ENCODE peak calls at places on chromosomes 6 and 20, in eight cellular contexts. M, N, H, P, S, V, W and R are unnamed samples.

GRCh38 chr6:147204843-147205311 is 660 bp downstream of the STXBP5 start:
- DNase-seq in N (no peak), W (no peak), S (no peak), P (no peak), V (no peak), M (no peak), H (no peak), R (no peak)

GRCh38 chr6:111427341-111428116 is 55.5 kb downstream of the REV3L start:
- DNase-seq in H (no peak), V (no peak), P (no peak), M (peak), W (no peak), N (no peak), S (peak), R (no peak)

GRCh38 chr6:155850408-155850841 is 394.8 kb upstream of the NOX3 start:
- DNase-seq in P (no peak), M (peak), S (no peak), W (no peak), H (no peak), V (no peak), N (no peak), R (no peak)

GRCh38 chr6:95511404-95511803 is 65.9 kb upstream of the MANEA start:
- DNase-seq in M (no peak), V (no peak), S (no peak), N (no peak), P (no peak), W (no peak), H (no peak), R (no peak)

GRCh38 chr20:56826971-56827645 is 198.0 kb downstream of the TFAP2C start:
- DNase-seq in P (no peak), S (no peak), V (no peak), N (no peak), H (no peak), W (no peak), M (no peak), R (no peak)

GRCh38 chr6:9250852-9251251 is 815.5 kb upstream of the SLC35B3 start:
- DNase-seq in S (no peak), H (no peak), N (peak), W (peak), V (no peak), P (peak), M (peak), R (peak)

GRCh38 chr6:139369068-139369467 is 5.4 kb downstream of the CITED2 start:
- DNase-seq in W (no peak), P (peak), V (no peak), M (peak), S (no peak), N (no peak), H (no peak), R (no peak)

GRCh38 chr20:16709017-16709416 is 20.8 kb upstream of the SNRPB2 start:
- DNase-seq in V (no peak), W (no peak), H (no peak), M (no peak), S (no peak), N (no peak), P (no peak), R (no peak)

GRCh38 chr6:114569643-114570042 is 226.8 kb upstream of the HS3ST5 start:
- DNase-seq in N (no peak), V (no peak), W (no peak), P (no peak), H (no peak), S (no peak), M (no peak), R (no peak)

GRCh38 chr20:14341782-14342181 is 4.4 kb upstream of the FLRT3 start:
- DNase-seq in W (no peak), N (no peak), H (no peak), M (no peak), P (no peak), S (no peak), V (no peak), R (no peak)

GRCh38 chr6:39936857-39937256 is 2.6 kb upstream of the MOCS1 start:
- DNase-seq in W (no peak), V (no peak), P (no peak), M (no peak), H (no peak), N (no peak), S (no peak), R (no peak)

GRCh38 chr6:10271982-10272381 is 142.9 kb downstream of the TFAP2A start:
- DNase-seq in V (no peak), H (no peak), S (no peak), M (no peak), W (no peak), N (no peak), P (no peak), R (no peak)

GRCh38 chr6:35343092-35343834 is 905 bp downstream of the PPARD start:
- DNase-seq in P (peak), H (no peak), M (peak), S (no peak), N (no peak), W (peak), V (no peak), R (peak)

GRCh38 chr6:168053086-168053956 is 25.7 kb downstream of the FRMD1 start:
- DNase-seq in N (no peak), W (no peak), M (no peak), V (no peak), H (no peak), S (no peak), P (no peak), R (no peak)

GRCh38 chr6:25613415-25613814 is 38.6 kb upstream of the SCGN start:
- DNase-seq in V (no peak), N (no peak), W (no peak), M (no peak), P (no peak), S (no peak), H (no peak), R (no peak)

GRCh38 chr6:36862164-36862847 is 12.3 kb downstream of the PPIL1 start:
- DNase-seq in S (no peak), H (no peak), W (no peak), N (no peak), V (no peak), P (no peak), M (no peak), R (peak)

GRCh38 chr6:105757512-105758200 is 328.5 kb upstream of the PRDM1 start:
- DNase-seq in V (no peak), W (no peak), N (no peak), P (no peak), H (no peak), M (no peak), S (no peak), R (no peak)

GRCh38 chr20:1894471-1894950 is 696 bp upstream of the SIRPA start:
- DNase-seq in W (peak), S (no peak), H (no peak), M (peak), V (peak), N (no peak), P (peak), R (peak)

GRCh38 chr20:37393196-37393862 is 47.4 kb downstream of the SRC start:
- DNase-seq in N (no peak), H (no peak), S (no peak), W (peak), V (no peak), M (no peak), P (no peak), R (no peak)

GRCh38 chr20:52313335-52313963 is 121.9 kb upstream of the ZFP64 start:
- DNase-seq in P (peak), M (peak), W (peak), S (no peak), H (no peak), N (peak), V (no peak), R (peak)

GRCh38 chr6:36853325-36853724 is 14.1 kb upstream of the CPNE5 start:
- DNase-seq in P (no peak), N (no peak), S (no peak), H (no peak), W (peak), V (no peak), M (peak), R (no peak)

GRCh38 chr6:16764188-16764950 is 3.1 kb upstream of the ATXN1 start:
- DNase-seq in S (no peak), W (no peak), M (peak), H (no peak), P (no peak), V (no peak), N (no peak), R (no peak)

GRCh38 chr6:100472674-100473073 is 8.0 kb upstream of the SIM1 start:
- DNase-seq in N (no peak), W (no peak), S (no peak), V (no peak), P (no peak), M (peak), H (no peak), R (no peak)

GRCh38 chr20:31962741-31963140 is 5.2 kb upstream of the XKR7 start:
- DNase-seq in M (no peak), S (no peak), N (no peak), W (no peak), P (no peak), H (no peak), V (no peak), R (no peak)

GRCh38 chr6:106360989-106361430 is 493 bp downstream of the CRYBG1 start:
- DNase-seq in W (no peak), H (no peak), P (peak), V (no peak), M (no peak), N (no peak), S (no peak), R (no peak)